ENCODE peak calls at places on chromosome 5, in ten cellular contexts. One of them, this sample, is unnamed.

GRCh38 chr5:122465994-122466393 is 154.0 kb downstream of the SNCAIP start:
- DNase-seq in stimulated activated CD4-positive, alpha-beta T cell treated with anti-CD3 and anti-CD28 coated beads, Interleukin-1b, Interleukin-23, amount 100 ng/mL, for 4 hours: no peak
- DNase-seq in adipocyte: no peak
- DNase-seq in cerebellum: no peak
- DNase-seq in NCI-H2081: no peak
- DNase-seq in esophagus squamous epithelium: no peak
- DNase-seq in osteoblast: no peak
- DNase-seq in BJ: no peak
- DNase-seq in AG09309: no peak
- DNase-seq in neural progenitor cell: peak
- DNase-seq in this sample: no peak

GRCh38 chr5:108747111-108748009 is at the start of gene FER:
- DNase-seq in stimulated activated CD4-positive, alpha-beta T cell treated with anti-CD3 and anti-CD28 coated beads, Interleukin-1b, Interleukin-23, amount 100 ng/mL, for 4 hours: peak
- DNase-seq in adipocyte: peak
- DNase-seq in cerebellum: peak
- DNase-seq in NCI-H2081: no peak
- DNase-seq in esophagus squamous epithelium: no peak
- DNase-seq in osteoblast: peak
- DNase-seq in BJ: no peak
- DNase-seq in AG09309: no peak
- DNase-seq in neural progenitor cell: peak
- DNase-seq in this sample: peak

GRCh38 chr5:56757077-56757476 is 58.3 kb upstream of the MAP3K1 start:
- DNase-seq in stimulated activated CD4-positive, alpha-beta T cell treated with anti-CD3 and anti-CD28 coated beads, Interleukin-1b, Interleukin-23, amount 100 ng/mL, for 4 hours: no peak
- DNase-seq in adipocyte: peak
- DNase-seq in cerebellum: no peak
- DNase-seq in NCI-H2081: no peak
- DNase-seq in esophagus squamous epithelium: no peak
- DNase-seq in osteoblast: no peak
- DNase-seq in BJ: no peak
- DNase-seq in AG09309: no peak
- DNase-seq in neural progenitor cell: no peak
- DNase-seq in this sample: no peak

GRCh38 chr5:54387659-54388232 is 67.8 kb upstream of the HSPB3 start:
- DNase-seq in stimulated activated CD4-positive, alpha-beta T cell treated with anti-CD3 and anti-CD28 coated beads, Interleukin-1b, Interleukin-23, amount 100 ng/mL, for 4 hours: no peak
- DNase-seq in adipocyte: peak
- DNase-seq in cerebellum: no peak
- DNase-seq in NCI-H2081: no peak
- DNase-seq in esophagus squamous epithelium: no peak
- DNase-seq in osteoblast: peak
- DNase-seq in BJ: no peak
- DNase-seq in AG09309: no peak
- DNase-seq in neural progenitor cell: no peak
- DNase-seq in this sample: no peak

GRCh38 chr5:54721951-54722654 is 204.5 kb downstream of the SNX18 start:
- DNase-seq in stimulated activated CD4-positive, alpha-beta T cell treated with anti-CD3 and anti-CD28 coated beads, Interleukin-1b, Interleukin-23, amount 100 ng/mL, for 4 hours: no peak
- DNase-seq in adipocyte: no peak
- DNase-seq in cerebellum: no peak
- DNase-seq in NCI-H2081: no peak
- DNase-seq in esophagus squamous epithelium: no peak
- DNase-seq in osteoblast: no peak
- DNase-seq in BJ: no peak
- DNase-seq in AG09309: no peak
- DNase-seq in neural progenitor cell: no peak
- DNase-seq in this sample: no peak

GRCh38 chr5:110050640-110051345 is 361.1 kb downstream of the MAN2A1 start:
- DNase-seq in stimulated activated CD4-positive, alpha-beta T cell treated with anti-CD3 and anti-CD28 coated beads, Interleukin-1b, Interleukin-23, amount 100 ng/mL, for 4 hours: no peak
- DNase-seq in adipocyte: no peak
- DNase-seq in cerebellum: no peak
- DNase-seq in NCI-H2081: no peak
- DNase-seq in esophagus squamous epithelium: no peak
- DNase-seq in osteoblast: no peak
- DNase-seq in BJ: no peak
- DNase-seq in AG09309: no peak
- DNase-seq in neural progenitor cell: no peak
- DNase-seq in this sample: no peak

GRCh38 chr5:14726066-14726838 is 61.7 kb downstream of the OTULIN start:
- DNase-seq in stimulated activated CD4-positive, alpha-beta T cell treated with anti-CD3 and anti-CD28 coated beads, Interleukin-1b, Interleukin-23, amount 100 ng/mL, for 4 hours: no peak
- DNase-seq in adipocyte: peak
- DNase-seq in cerebellum: no peak
- DNase-seq in NCI-H2081: no peak
- DNase-seq in esophagus squamous epithelium: no peak
- DNase-seq in osteoblast: no peak
- DNase-seq in BJ: no peak
- DNase-seq in AG09309: no peak
- DNase-seq in neural progenitor cell: no peak
- DNase-seq in this sample: no peak

GRCh38 chr5:173498286-173498685 is 118.2 kb downstream of the BOD1 start:
- DNase-seq in stimulated activated CD4-positive, alpha-beta T cell treated with anti-CD3 and anti-CD28 coated beads, Interleukin-1b, Interleukin-23, amount 100 ng/mL, for 4 hours: no peak
- DNase-seq in adipocyte: peak
- DNase-seq in cerebellum: no peak
- DNase-seq in NCI-H2081: no peak
- DNase-seq in esophagus squamous epithelium: no peak
- DNase-seq in osteoblast: peak
- DNase-seq in BJ: peak
- DNase-seq in AG09309: peak
- DNase-seq in neural progenitor cell: no peak
- DNase-seq in this sample: peak

GRCh38 chr5:5313081-5313736 is 109.3 kb upstream of the ICE1 start:
- DNase-seq in stimulated activated CD4-positive, alpha-beta T cell treated with anti-CD3 and anti-CD28 coated beads, Interleukin-1b, Interleukin-23, amount 100 ng/mL, for 4 hours: no peak
- DNase-seq in adipocyte: no peak
- DNase-seq in cerebellum: no peak
- DNase-seq in NCI-H2081: no peak
- DNase-seq in esophagus squamous epithelium: no peak
- DNase-seq in osteoblast: no peak
- DNase-seq in BJ: no peak
- DNase-seq in AG09309: peak
- DNase-seq in neural progenitor cell: no peak
- DNase-seq in this sample: peak

GRCh38 chr5:150461231-150461630 is 11.7 kb upstream of the RPS14 start:
- DNase-seq in stimulated activated CD4-positive, alpha-beta T cell treated with anti-CD3 and anti-CD28 coated beads, Interleukin-1b, Interleukin-23, amount 100 ng/mL, for 4 hours: no peak
- DNase-seq in adipocyte: no peak
- DNase-seq in cerebellum: no peak
- DNase-seq in NCI-H2081: peak
- DNase-seq in esophagus squamous epithelium: no peak
- DNase-seq in osteoblast: no peak
- DNase-seq in BJ: no peak
- DNase-seq in AG09309: no peak
- DNase-seq in neural progenitor cell: no peak
- DNase-seq in this sample: no peak

This sample was measured in mucosa of gallbladder.